ENCODE peak calls at places on chromosomes 5 and 9, in ten cellular contexts. X is thyroid gland; G is tibial artery; N is fibroblast of lung; V is CD8-positive, alpha-beta memory T cell; I is left ventricle myocardium inferior; M is CD4-positive, alpha-beta memory T cell; A is sigmoid colon; P is iPS DF 6.9; B is A549. O is an unnamed sample. For H3K9me3, the result is how much of the 10 kb centered on the place peaks cover.

GRCh38 chr9:114682846-114683245 is 854 bp upstream of the TEX48 start:
- DNase-seq in B (no peak), P (no peak), G (no peak), I (no peak), V (no peak), X (no peak), M (no peak), A (no peak), N (no peak), O (no peak)

GRCh38 chr9:96419691-96419969 is 1.5 kb upstream of the ZNF367 start:
- DNase-seq in G (no peak), X (no peak), M (no peak), N (peak), P (no peak), A (no peak), B (no peak), V (no peak), I (no peak), O (no peak)

GRCh38 chr9:131598121-131598520 is 52.8 kb downstream of the PRRT1B start:
- DNase-seq in I (peak), A (peak), V (no peak), N (no peak), B (no peak), X (no peak), G (peak), M (no peak), P (no peak), O (peak)

GRCh38 chr5:50440651-50441478 is at the start of gene EMB:
- DNase-seq in A (peak), X (peak), M (peak), I (peak), N (peak), B (peak), V (peak), P (peak), G (no peak), O (peak)

GRCh38 chr9:135565636-135566035 is 4.1 kb downstream of the PAEP start:
- DNase-seq in N (no peak), I (no peak), M (no peak), A (no peak), V (peak), B (no peak), P (no peak), X (no peak), G (no peak), O (no peak)

GRCh38 chr5:159240301-159240870 is 22.7 kb upstream of the UBLCP1 start:
- DNase-seq in B (peak), N (no peak), M (no peak), P (no peak), V (no peak), G (no peak), X (no peak), I (no peak), A (no peak), O (no peak)

GRCh38 chr5:150175536-150175935 is 9.0 kb downstream of the CDX1 start:
- DNase-seq in I (no peak), X (no peak), B (peak), G (no peak), V (no peak), M (no peak), P (peak), N (no peak), A (no peak), O (no peak)

GRCh38 chr9:96156578-96156977 is 145.4 kb downstream of the HSD17B3 start:
- DNase-seq in M (no peak), X (no peak), A (peak), V (no peak), P (no peak), N (no peak), G (no peak), I (no peak), B (no peak), O (no peak)

GRCh38 chr9:14258840-14259239 is 55.1 kb downstream of the NFIB start:
- DNase-seq in A (no peak), G (no peak), I (no peak), V (no peak), M (no peak), P (no peak), N (peak), X (no peak), B (no peak), O (no peak)

GRCh38 chr9:71876106-71876505 is 34.9 kb downstream of the ABHD17B start:
- DNase-seq in P (no peak), A (no peak), I (no peak), M (no peak), N (no peak), X (no peak), B (no peak), V (no peak), G (no peak), O (no peak)

GRCh38 chr9:71884005-71884404 is 27.0 kb downstream of the ABHD17B start:
- DNase-seq in A (no peak), X (no peak), P (no peak), N (no peak), I (no peak), V (no peak), M (no peak), B (no peak), G (no peak), O (no peak)

GRCh38 chr9:71876829-71877228 is 34.2 kb downstream of the ABHD17B start:
- DNase-seq in G (no peak), N (no peak), X (no peak), M (no peak), V (no peak), I (no peak), A (no peak), B (no peak), P (no peak), O (no peak)

GRCh38 chr9:71879644-71880174 is 31.3 kb downstream of the ABHD17B start:
- DNase-seq in N (no peak), I (no peak), M (no peak), A (no peak), P (no peak), X (no peak), B (no peak), G (no peak), V (no peak), O (no peak)

DNA sequence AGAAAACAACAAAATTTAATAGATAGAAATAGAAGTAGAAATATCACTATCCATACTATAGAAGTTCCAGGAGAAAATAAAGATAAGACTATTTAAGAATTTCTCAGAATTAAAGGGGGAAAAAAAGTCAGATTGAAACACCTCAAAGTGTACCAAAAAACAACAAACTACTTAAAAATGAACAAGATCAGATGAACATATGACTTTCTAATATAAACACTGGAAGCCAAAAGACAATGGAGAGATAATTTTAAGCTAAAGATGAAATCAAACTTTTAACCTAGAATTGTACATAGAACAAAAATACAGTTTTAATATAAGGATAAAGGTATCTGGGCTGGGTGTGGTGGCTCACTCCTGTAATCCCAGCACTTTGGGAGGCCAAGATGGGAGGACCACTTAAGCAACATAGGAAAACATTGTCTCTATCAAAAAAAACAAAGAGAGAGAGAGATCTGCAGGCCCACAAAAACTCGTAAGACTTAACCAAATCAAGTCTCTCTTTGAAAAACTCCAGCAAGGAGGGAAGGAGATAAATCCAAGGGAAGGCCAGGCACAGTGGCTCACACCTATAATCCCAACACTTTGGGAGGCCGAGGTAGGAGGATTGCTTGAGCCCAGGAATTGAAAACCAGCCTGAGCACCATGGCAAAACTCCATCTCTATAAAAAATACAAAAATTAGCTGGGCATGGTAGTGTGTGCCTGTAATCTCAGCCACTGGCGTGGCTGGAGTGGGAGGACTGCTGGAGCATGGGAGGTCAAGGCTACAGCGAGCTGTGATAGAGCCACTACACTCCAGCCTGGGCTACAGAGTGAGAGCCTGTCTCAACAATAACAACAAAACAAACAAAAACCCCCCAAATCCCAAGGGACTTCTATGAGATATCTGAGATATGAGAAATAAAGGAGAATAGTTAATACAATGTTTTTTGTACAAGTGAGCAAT is 32.4 kb downstream of the ABHD17B start:
- DNase-seq in X (no peak), B (no peak), I (no peak), A (no peak), P (no peak), G (no peak), M (no peak), V (no peak), N (no peak), O (peak)
- H3K9me3 ChIP-seq in X (under half), B (half or more), I (half or more), A (under half), P (under half), G (under half), M (under half), V (under half), N (under half), O (under half)

GRCh38 chr5:180853121-180853520 is 8.0 kb downstream of the ZFP62 start:
- DNase-seq in N (no peak), G (no peak), A (no peak), P (no peak), I (no peak), B (no peak), X (no peak), M (no peak), V (no peak), O (no peak)
- H3K9me3 ChIP-seq in N (under half), G (under half), A (under half), P (under half), I (under half), B (half or more), X (under half), M (under half), V (under half), O (under half)

GRCh38 chr9:138117836-138118235 is 240.3 kb downstream of the CACNA1B start:
- DNase-seq in X (no peak), P (no peak), N (no peak), I (no peak), V (peak), M (no peak), A (no peak), B (no peak), G (peak), O (no peak)

GRCh38 chr9:138118601-138119071 is 241.1 kb downstream of the CACNA1B start:
- DNase-seq in X (no peak), I (no peak), B (no peak), V (no peak), M (no peak), A (no peak), N (no peak), P (no peak), G (peak), O (no peak)

GRCh38 chr9:138120072-138120471 is 242.5 kb downstream of the CACNA1B start:
- DNase-seq in P (no peak), N (no peak), G (no peak), B (no peak), X (no peak), V (peak), A (no peak), M (no peak), I (no peak), O (no peak)

GRCh38 chr9:138120511-138121437 is 243.2 kb downstream of the CACNA1B start:
- DNase-seq in V (no peak), A (no peak), M (no peak), B (no peak), N (no peak), G (no peak), P (no peak), I (no peak), X (no peak), O (no peak)

DNA sequence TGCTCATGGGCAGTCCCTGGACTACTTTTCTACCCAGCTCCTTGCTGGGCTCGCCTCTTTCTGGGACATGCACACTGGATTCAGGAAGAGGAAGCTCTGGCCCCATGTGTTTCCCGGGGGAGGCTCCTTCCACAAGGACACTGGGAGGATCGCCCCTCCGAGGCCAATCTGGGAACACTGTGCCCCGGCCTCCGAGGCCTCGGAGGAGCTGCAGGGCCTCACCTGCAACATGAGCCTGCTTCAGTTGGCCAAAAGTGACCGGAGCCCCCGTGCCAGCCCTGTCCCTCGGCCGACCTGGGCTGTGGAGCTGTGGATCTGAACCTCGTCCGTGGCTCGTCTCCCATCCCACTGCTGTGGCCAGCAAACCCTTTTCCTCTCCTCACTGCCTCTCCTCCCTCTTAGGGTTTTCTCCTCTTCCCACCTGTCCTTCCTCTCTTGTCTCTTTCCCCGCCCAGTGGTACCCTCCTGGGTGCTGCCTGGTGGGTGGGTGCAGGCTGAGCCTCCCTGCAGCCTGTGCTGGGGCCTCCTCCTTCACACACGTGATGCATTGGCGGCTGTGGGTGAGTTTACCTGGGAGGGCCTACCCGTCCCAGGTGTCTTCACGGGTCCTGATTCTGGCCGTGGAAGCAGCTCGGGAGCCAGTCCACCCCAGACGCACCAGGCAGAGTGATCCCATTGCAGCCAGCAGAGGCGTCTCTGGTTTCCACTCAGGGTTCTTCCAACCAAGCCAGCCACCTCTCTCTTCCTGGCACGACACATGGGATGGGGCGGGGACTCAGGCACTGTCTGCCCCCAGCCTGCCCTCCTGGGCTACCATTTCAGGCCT is 241.8 kb downstream of the CACNA1B start:
- DNase-seq in G (no peak), M (no peak), A (no peak), X (no peak), V (no peak), P (no peak), N (no peak), I (no peak), B (no peak), O (no peak)
- H3K9me3 ChIP-seq in G (under half), M (under half), A (under half), X (under half), V (under half), P (under half), N (under half), I (under half), B (under half), O (under half)

DNA sequence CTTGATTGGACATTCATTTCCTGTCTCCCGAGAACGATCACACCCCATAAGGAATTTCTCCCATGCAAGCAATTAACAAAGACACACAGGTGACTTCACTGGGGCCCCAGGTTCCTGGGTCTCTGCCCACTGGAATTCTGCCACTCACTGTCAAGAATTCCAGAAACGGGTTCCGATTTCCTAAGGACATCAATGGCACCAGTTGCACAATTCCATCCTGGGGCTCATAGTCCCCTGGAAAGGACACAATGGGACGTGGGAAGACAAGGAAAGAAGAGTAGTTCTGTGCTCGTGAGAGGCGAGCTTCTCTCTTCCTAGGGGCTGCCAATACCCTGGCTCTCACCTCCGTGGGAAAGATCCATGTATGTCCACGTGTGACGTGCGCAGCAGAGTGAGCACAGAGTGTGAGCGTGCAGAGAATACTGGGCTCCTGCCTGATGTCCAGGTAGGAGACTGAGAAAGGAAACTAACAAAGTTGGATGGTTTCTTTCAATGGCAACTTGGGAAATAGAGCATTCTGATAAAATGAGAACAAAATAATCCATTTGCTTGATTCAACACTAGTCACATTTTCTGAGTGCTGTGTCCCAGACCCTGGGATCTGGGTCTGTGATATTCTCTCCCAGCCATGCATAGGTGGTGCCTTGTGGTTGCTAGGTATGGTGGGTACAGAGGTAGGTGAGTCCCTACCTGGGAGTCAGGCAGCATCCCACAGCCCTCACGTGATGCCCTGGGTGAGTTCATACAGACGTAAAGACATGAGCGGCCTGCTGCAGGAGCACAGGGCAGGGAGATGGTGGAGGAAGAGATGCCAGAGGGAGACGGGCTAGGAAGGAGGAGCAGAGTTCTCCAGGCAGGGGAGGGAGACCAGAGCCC is 159.8 kb downstream of the COL23A1 start:
- DNase-seq in X (peak), I (no peak), V (no peak), N (no peak), G (no peak), A (no peak), B (no peak), M (no peak), P (no peak), O (peak)
- H3K9me3 ChIP-seq in X (under half), I (under half), V (under half), N (under half), G (under half), A (under half), B (under half), M (under half), P (under half), O (under half)

GRCh38 chr5:9025942-9026341 is 519.9 kb downstream of the SEMA5A start:
- DNase-seq in N (no peak), M (no peak), X (no peak), G (no peak), A (no peak), I (no peak), V (no peak), B (no peak), P (no peak), O (no peak)
- H3K9me3 ChIP-seq in N (under half), M (under half), X (under half), G (under half), A (under half), I (half or more), V (under half), B (under half), P (under half), O (under half)

DNA sequence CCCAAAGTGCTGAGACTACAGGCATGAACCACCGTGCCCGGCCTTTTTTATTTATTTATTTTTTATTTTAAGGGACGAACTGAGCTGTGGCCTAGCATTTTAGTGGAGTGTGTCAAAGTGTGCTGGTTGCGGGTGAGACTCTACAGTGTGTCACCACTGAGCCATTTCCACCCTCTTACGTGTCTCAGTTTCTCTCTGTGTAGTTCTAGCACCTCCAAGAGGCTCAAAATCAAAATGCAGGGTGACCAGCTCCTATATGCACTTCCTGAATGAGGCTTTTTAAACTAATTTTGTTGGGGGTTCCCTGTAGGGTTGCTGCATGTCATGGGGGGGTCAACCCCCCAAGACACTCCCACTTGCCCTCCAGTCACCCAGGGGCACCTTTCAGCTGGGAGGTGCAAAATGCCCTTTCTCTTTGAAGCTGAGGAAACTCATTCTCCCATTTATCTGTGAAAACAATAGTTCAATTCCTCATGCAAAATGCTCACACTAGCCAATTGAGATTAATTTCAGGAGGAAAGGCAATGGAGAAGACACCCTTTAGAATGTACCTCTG is 69.3 kb downstream of the COL15A1 start:
- DNase-seq in X (no peak), V (no peak), M (no peak), N (no peak), B (no peak), A (no peak), I (no peak), P (no peak), G (no peak), O (no peak)
- H3K9me3 ChIP-seq in X (under half), V (under half), M (under half), N (under half), B (under half), A (under half), I (under half), P (under half), G (under half), O (under half)

DNA sequence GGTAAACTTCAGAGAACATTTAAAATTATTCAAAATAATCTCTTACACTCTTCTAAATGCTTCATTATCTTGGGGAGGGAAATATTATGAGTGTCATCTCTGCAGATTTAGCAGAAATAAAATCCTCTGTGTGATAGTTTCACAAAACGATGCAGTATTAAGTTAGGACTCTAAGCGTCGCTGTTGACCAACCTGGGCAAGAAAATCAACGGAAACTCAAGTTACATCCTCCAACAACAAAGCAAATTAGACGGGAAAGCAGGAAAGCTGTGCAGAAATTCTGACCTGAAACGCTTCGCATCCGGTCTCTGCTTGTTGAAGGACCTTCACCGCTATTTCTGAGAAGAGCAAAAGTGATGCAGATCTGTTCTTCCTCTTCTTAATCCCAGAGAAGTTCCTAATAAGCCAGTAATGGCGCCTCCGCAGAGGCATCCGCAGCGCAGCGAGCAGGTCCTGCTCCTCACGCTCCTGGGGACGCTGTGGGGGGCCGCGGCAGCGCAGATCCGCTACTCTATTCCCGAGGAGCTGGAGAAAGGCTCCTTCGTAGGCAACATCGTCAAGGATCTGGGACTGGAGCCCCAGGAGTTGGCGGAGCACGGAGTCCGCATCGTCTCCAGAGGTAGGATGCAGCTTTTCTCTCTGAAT is at the start of gene PCDHGA6:
- DNase-seq in N (peak), P (no peak), I (no peak), A (no peak), M (no peak), B (no peak), X (no peak), V (no peak), G (no peak), O (no peak)
- H3K9me3 ChIP-seq in N (under half), P (under half), I (half or more), A (half or more), M (under half), B (half or more), X (under half), V (under half), G (half or more), O (under half)

DNA sequence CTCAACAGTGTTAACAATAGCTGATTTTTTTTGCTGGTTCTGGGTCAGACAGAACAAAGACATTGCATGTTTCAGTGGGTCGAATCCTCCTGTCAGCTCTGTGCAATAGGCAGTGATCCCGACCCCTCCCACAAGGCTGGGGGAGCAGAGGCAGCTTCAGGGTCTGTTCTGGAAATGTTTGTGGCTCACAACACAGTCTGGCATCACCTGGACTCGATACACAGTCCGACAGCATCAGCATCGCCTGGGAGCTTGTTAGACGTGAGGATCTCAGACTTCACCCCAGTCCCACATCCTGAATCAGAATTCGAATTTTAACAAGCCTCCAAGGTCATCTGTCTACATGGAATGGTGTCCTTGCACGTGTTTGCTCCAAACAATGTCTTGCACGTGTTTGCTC is 384.7 kb downstream of the IRX2 start:
- DNase-seq in P (no peak), V (no peak), G (no peak), M (no peak), I (no peak), B (no peak), X (no peak), N (no peak), A (no peak), O (no peak)
- H3K9me3 ChIP-seq in P (under half), V (under half), G (under half), M (under half), I (under half), B (under half), X (under half), N (under half), A (under half), O (under half)